ENCODE peak calls at places on chromosomes 7 and 10, in eight cellular contexts. One of them, this sample, is unnamed. For H3K4me1, the result is how much of the 10 kb centered on the place peaks cover.

GRCh38 chr10:44334091-44334490 is 50.8 kb downstream of the CXCL12 start:
- DNase-seq in left ventricle myocardium inferior: no peak
- DNase-seq in Panc1: no peak
- DNase-seq in breast epithelium: no peak
- DNase-seq in spleen: no peak
- DNase-seq in astrocyte: no peak
- DNase-seq in heart left ventricle: no peak
- DNase-seq in thoracic aorta: no peak
- DNase-seq in this sample: no peak

GRCh38 chr7:107439025-107439424 is 30.8 kb upstream of the GPR22 start:
- DNase-seq in breast epithelium: no peak
- DNase-seq in spleen: no peak
- DNase-seq in astrocyte: no peak
- DNase-seq in Panc1: no peak
- DNase-seq in left ventricle myocardium inferior: no peak
- DNase-seq in thoracic aorta: no peak
- DNase-seq in heart left ventricle: no peak
- DNase-seq in this sample: no peak

GRCh38 chr10:44965651-44966097 is 6.1 kb downstream of the RASSF4 start:
- DNase-seq in left ventricle myocardium inferior: no peak
- DNase-seq in astrocyte: no peak
- DNase-seq in thoracic aorta: no peak
- DNase-seq in breast epithelium: no peak
- DNase-seq in heart left ventricle: no peak
- DNase-seq in Panc1: no peak
- DNase-seq in spleen: peak
- DNase-seq in this sample: no peak

GRCh38 chr7:90709501-90710465 is 113.7 kb downstream of the CDK14 start:
- DNase-seq in thoracic aorta: no peak
- DNase-seq in left ventricle myocardium inferior: no peak
- DNase-seq in astrocyte: peak
- DNase-seq in heart left ventricle: no peak
- DNase-seq in Panc1: no peak
- DNase-seq in breast epithelium: no peak
- DNase-seq in spleen: no peak
- DNase-seq in this sample: no peak

GRCh38 chr7:24722386-24723177 is 34.7 kb downstream of the GSDME start:
- DNase-seq in thoracic aorta: no peak
- DNase-seq in heart left ventricle: no peak
- DNase-seq in spleen: peak
- DNase-seq in Panc1: no peak
- DNase-seq in left ventricle myocardium inferior: no peak
- DNase-seq in breast epithelium: no peak
- DNase-seq in astrocyte: no peak
- DNase-seq in this sample: no peak

GRCh38 chr7:92758796-92759431 is 77.5 kb downstream of the CDK6 start:
- DNase-seq in breast epithelium: no peak
- DNase-seq in spleen: no peak
- DNase-seq in heart left ventricle: no peak
- DNase-seq in astrocyte: peak
- DNase-seq in left ventricle myocardium inferior: no peak
- DNase-seq in Panc1: no peak
- DNase-seq in thoracic aorta: no peak
- DNase-seq in this sample: no peak

GRCh38 chr10:31599626-31600504 is 280.8 kb downstream of the ZEB1 start:
- DNase-seq in Panc1: no peak
- DNase-seq in left ventricle myocardium inferior: no peak
- DNase-seq in heart left ventricle: no peak
- DNase-seq in astrocyte: no peak
- DNase-seq in breast epithelium: no peak
- DNase-seq in thoracic aorta: no peak
- DNase-seq in spleen: no peak
- DNase-seq in this sample: no peak

GRCh38 chr7:24834150-24834798 is 77.0 kb upstream of the GSDME start:
- DNase-seq in Panc1: no peak
- DNase-seq in breast epithelium: no peak
- DNase-seq in thoracic aorta: no peak
- DNase-seq in heart left ventricle: peak
- DNase-seq in spleen: peak
- DNase-seq in left ventricle myocardium inferior: peak
- DNase-seq in astrocyte: no peak
- DNase-seq in this sample: no peak

GRCh38 chr7:129970816-129971215 is 18.1 kb upstream of the UBE2H start:
- DNase-seq in spleen: peak
- DNase-seq in breast epithelium: no peak
- DNase-seq in astrocyte: no peak
- DNase-seq in Panc1: no peak
- DNase-seq in thoracic aorta: no peak
- DNase-seq in left ventricle myocardium inferior: no peak
- DNase-seq in heart left ventricle: no peak
- DNase-seq in this sample: no peak

GRCh38 chr7:101315336-101315735 is 6.3 kb downstream of the IFT22 start:
- DNase-seq in heart left ventricle: no peak
- DNase-seq in spleen: no peak
- DNase-seq in thoracic aorta: no peak
- DNase-seq in Panc1: no peak
- DNase-seq in astrocyte: peak
- DNase-seq in left ventricle myocardium inferior: no peak
- DNase-seq in breast epithelium: no peak
- DNase-seq in this sample: no peak

GRCh38 chr10:68895041-68895440 is 6.1 kb upstream of the DDX50 start:
- DNase-seq in left ventricle myocardium inferior: no peak
- DNase-seq in thoracic aorta: no peak
- DNase-seq in spleen: no peak
- DNase-seq in heart left ventricle: no peak
- DNase-seq in astrocyte: no peak
- DNase-seq in breast epithelium: no peak
- DNase-seq in Panc1: no peak
- DNase-seq in this sample: no peak

GRCh38 chr10:13347235-13348156 is 597 bp downstream of the SEPHS1 start:
- DNase-seq in thoracic aorta: peak
- DNase-seq in left ventricle myocardium inferior: peak
- DNase-seq in breast epithelium: peak
- DNase-seq in Panc1: no peak
- DNase-seq in astrocyte: peak
- DNase-seq in heart left ventricle: peak
- DNase-seq in spleen: peak
- DNase-seq in this sample: peak

GRCh38 chr7:18655969-18656761 is 160.6 kb downstream of the HDAC9 start:
- DNase-seq in Panc1: no peak
- DNase-seq in spleen: no peak
- DNase-seq in breast epithelium: no peak
- DNase-seq in heart left ventricle: no peak
- DNase-seq in left ventricle myocardium inferior: no peak
- DNase-seq in astrocyte: no peak
- DNase-seq in thoracic aorta: no peak
- DNase-seq in this sample: no peak

GRCh38 chr10:91592282-91593020 is 40.4 kb downstream of the PPP1R3C start:
- DNase-seq in left ventricle myocardium inferior: no peak
- DNase-seq in breast epithelium: no peak
- DNase-seq in spleen: no peak
- DNase-seq in thoracic aorta: no peak
- DNase-seq in heart left ventricle: no peak
- DNase-seq in Panc1: no peak
- DNase-seq in astrocyte: no peak
- DNase-seq in this sample: peak

GRCh38 chr7:121605297-121605640 is 209.2 kb upstream of the FAM3C start:
- DNase-seq in Panc1: no peak
- DNase-seq in thoracic aorta: no peak
- DNase-seq in spleen: no peak
- DNase-seq in breast epithelium: no peak
- DNase-seq in heart left ventricle: no peak
- DNase-seq in astrocyte: no peak
- DNase-seq in left ventricle myocardium inferior: no peak
- DNase-seq in this sample: no peak

GRCh38 chr7:96707901-96708774 is 1.5 kb downstream of the SEM1 start:
- DNase-seq in astrocyte: no peak
- DNase-seq in spleen: no peak
- DNase-seq in Panc1: no peak
- DNase-seq in heart left ventricle: no peak
- DNase-seq in thoracic aorta: no peak
- DNase-seq in breast epithelium: no peak
- DNase-seq in left ventricle myocardium inferior: no peak
- DNase-seq in this sample: no peak

GRCh38 chr7:85186521-85187241 is at the start of gene SEMA3D:
- DNase-seq in thoracic aorta: peak
- DNase-seq in spleen: peak
- DNase-seq in heart left ventricle: peak
- DNase-seq in left ventricle myocardium inferior: peak
- DNase-seq in breast epithelium: peak
- DNase-seq in Panc1: no peak
- DNase-seq in astrocyte: peak
- DNase-seq in this sample: peak

GRCh38 chr10:52368725-52369124 is 54.6 kb downstream of the DKK1 start:
- DNase-seq in breast epithelium: no peak
- DNase-seq in left ventricle myocardium inferior: no peak
- DNase-seq in Panc1: no peak
- DNase-seq in thoracic aorta: no peak
- DNase-seq in heart left ventricle: no peak
- DNase-seq in astrocyte: no peak
- DNase-seq in spleen: no peak
- DNase-seq in this sample: no peak

DNA sequence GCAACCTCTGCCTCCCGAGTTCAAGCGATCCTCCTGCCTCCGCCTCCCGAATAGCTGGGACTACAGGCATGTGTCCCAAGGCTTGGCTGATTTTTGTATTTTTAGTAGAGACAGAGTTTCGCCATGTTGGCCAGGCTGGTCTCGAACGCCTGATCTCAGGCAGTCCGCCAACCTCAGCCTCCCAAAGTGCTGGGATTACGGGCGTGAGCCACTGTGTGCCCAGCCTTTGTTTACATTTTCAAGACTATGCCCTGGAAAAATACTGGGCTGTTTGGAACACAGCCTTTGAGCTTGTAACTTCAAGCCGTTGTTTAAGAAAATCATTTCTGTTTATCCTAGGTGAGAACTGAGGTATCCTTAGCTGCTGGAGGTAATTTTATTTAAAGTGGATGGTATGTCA is 1.9 kb downstream of the ZKSCAN1 start:
- DNase-seq in Panc1: no peak
- DNase-seq in thoracic aorta: no peak
- DNase-seq in heart left ventricle: no peak
- DNase-seq in spleen: no peak
- DNase-seq in astrocyte: no peak
- DNase-seq in breast epithelium: no peak
- DNase-seq in left ventricle myocardium inferior: no peak
- DNase-seq in this sample: peak
- H3K4me3 ChIP-seq in Panc1: peak
- H3K4me3 ChIP-seq in thoracic aorta: peak
- H3K4me3 ChIP-seq in heart left ventricle: no peak
- H3K4me3 ChIP-seq in spleen: no peak
- H3K4me3 ChIP-seq in astrocyte: no peak
- H3K4me3 ChIP-seq in breast epithelium: peak
- H3K4me3 ChIP-seq in left ventricle myocardium inferior: peak
- H3K4me3 ChIP-seq in this sample: peak

GRCh38 chr10:97515260-97515978 is 16.7 kb downstream of the UBTD1 start:
- DNase-seq in Panc1: no peak
- DNase-seq in thoracic aorta: no peak
- DNase-seq in heart left ventricle: no peak
- DNase-seq in left ventricle myocardium inferior: no peak
- DNase-seq in breast epithelium: no peak
- DNase-seq in astrocyte: no peak
- DNase-seq in spleen: peak
- DNase-seq in this sample: no peak

GRCh38 chr10:97517096-97517750 is 18.5 kb downstream of the UBTD1 start:
- DNase-seq in spleen: peak
- DNase-seq in breast epithelium: no peak
- DNase-seq in heart left ventricle: no peak
- DNase-seq in left ventricle myocardium inferior: no peak
- DNase-seq in astrocyte: no peak
- DNase-seq in Panc1: no peak
- DNase-seq in thoracic aorta: no peak
- DNase-seq in this sample: no peak

GRCh38 chr10:97517778-97518561 is 19.2 kb downstream of the UBTD1 start:
- DNase-seq in spleen: peak
- DNase-seq in left ventricle myocardium inferior: no peak
- DNase-seq in breast epithelium: no peak
- DNase-seq in thoracic aorta: no peak
- DNase-seq in heart left ventricle: no peak
- DNase-seq in Panc1: no peak
- DNase-seq in astrocyte: no peak
- DNase-seq in this sample: no peak

GRCh38 chr10:97511711-97512445 is 13.2 kb downstream of the UBTD1 start:
- DNase-seq in astrocyte: no peak
- DNase-seq in heart left ventricle: no peak
- DNase-seq in spleen: peak
- DNase-seq in thoracic aorta: no peak
- DNase-seq in left ventricle myocardium inferior: peak
- DNase-seq in Panc1: no peak
- DNase-seq in breast epithelium: no peak
- DNase-seq in this sample: no peak

DNA sequence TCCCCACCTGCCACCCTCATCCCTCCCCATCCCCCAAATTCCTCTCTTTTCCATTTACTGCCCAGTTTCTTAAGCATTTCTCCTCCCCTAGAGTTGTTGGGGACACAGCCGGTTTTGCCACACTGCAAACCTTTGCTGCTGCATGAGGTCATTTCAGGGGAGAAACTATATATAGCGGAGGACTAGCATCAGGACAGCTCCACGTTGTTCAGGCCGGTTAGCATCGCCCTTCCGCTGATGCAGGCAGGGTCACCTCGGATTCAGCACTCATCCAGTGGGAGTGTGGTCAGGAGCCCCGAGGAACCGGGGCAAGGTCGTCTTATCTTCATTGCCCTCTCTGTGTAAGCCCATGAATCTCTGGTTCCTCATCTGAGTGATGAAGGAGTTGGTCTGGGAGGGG is 15.6 kb downstream of the UBTD1 start:
- DNase-seq in astrocyte: no peak
- DNase-seq in left ventricle myocardium inferior: no peak
- DNase-seq in spleen: peak
- DNase-seq in Panc1: no peak
- DNase-seq in heart left ventricle: peak
- DNase-seq in thoracic aorta: no peak
- DNase-seq in breast epithelium: no peak
- DNase-seq in this sample: no peak
- H3K4me1 ChIP-seq in astrocyte: under half
- H3K4me1 ChIP-seq in left ventricle myocardium inferior: half or more
- H3K4me1 ChIP-seq in spleen: under half
- H3K4me1 ChIP-seq in Panc1: under half
- H3K4me1 ChIP-seq in heart left ventricle: half or more
- H3K4me1 ChIP-seq in thoracic aorta: under half
- H3K4me1 ChIP-seq in breast epithelium: under half
- H3K4me1 ChIP-seq in this sample: under half

DNA sequence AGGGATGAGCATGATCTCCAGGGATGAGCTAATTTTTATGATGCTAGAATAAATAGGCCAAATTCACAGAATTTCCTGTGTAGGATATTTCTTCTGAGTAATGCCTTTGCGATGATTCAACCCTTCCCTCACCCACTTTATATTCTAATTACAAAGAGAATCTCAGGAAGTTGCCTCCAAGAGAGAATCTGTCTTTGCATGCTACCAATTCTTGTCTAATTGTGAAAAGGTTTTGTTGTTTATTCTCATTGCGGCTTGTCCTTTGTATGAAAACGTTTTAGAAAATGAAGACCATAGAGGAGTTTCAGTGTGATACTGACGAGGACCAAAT is 6.3 kb downstream of the C7orf57 start:
- DNase-seq in breast epithelium: no peak
- DNase-seq in spleen: no peak
- DNase-seq in Panc1: no peak
- DNase-seq in astrocyte: peak
- DNase-seq in thoracic aorta: no peak
- DNase-seq in left ventricle myocardium inferior: no peak
- DNase-seq in heart left ventricle: no peak
- DNase-seq in this sample: no peak
- H3K4me3 ChIP-seq in breast epithelium: no peak
- H3K4me3 ChIP-seq in spleen: no peak
- H3K4me3 ChIP-seq in Panc1: no peak
- H3K4me3 ChIP-seq in astrocyte: no peak
- H3K4me3 ChIP-seq in thoracic aorta: no peak
- H3K4me3 ChIP-seq in left ventricle myocardium inferior: no peak
- H3K4me3 ChIP-seq in heart left ventricle: no peak
- H3K4me3 ChIP-seq in this sample: no peak

GRCh38 chr10:110725809-110726641 is 81.9 kb downstream of the RBM20 start:
- DNase-seq in heart left ventricle: no peak
- DNase-seq in spleen: no peak
- DNase-seq in thoracic aorta: no peak
- DNase-seq in left ventricle myocardium inferior: no peak
- DNase-seq in astrocyte: no peak
- DNase-seq in breast epithelium: no peak
- DNase-seq in Panc1: no peak
- DNase-seq in this sample: no peak
- H3K4me1 ChIP-seq in heart left ventricle: half or more
- H3K4me1 ChIP-seq in spleen: under half
- H3K4me1 ChIP-seq in thoracic aorta: under half
- H3K4me1 ChIP-seq in left ventricle myocardium inferior: half or more
- H3K4me1 ChIP-seq in astrocyte: under half
- H3K4me1 ChIP-seq in breast epithelium: under half
- H3K4me1 ChIP-seq in Panc1: under half
- H3K4me1 ChIP-seq in this sample: under half